ENCODE peak calls at places on chromosomes 1 and 21, in seven cellular contexts. One of them, this sample, is unnamed. For H3K4me1, the result is how much of the 10 kb centered on the place peaks cover.

GRCh38 chr1:7810395-7810794 is 26.3 kb downstream of the PER3 start:
- DNase-seq in left ventricle myocardium inferior: no peak
- DNase-seq in mesendoderm: peak
- DNase-seq in right atrium auricular region: no peak
- DNase-seq in K562: peak
- DNase-seq in GM23248: peak
- DNase-seq in H9: no peak
- DNase-seq in this sample: no peak

GRCh38 chr1:42937141-42937696 is 21.4 kb downstream of the SLC2A1 start:
- DNase-seq in K562: peak
- DNase-seq in GM23248: peak
- DNase-seq in right atrium auricular region: no peak
- DNase-seq in mesendoderm: no peak
- DNase-seq in H9: no peak
- DNase-seq in left ventricle myocardium inferior: no peak
- DNase-seq in this sample: no peak

GRCh38 chr1:233290609-233291008 is 4.9 kb downstream of the PCNX2 start:
- DNase-seq in left ventricle myocardium inferior: no peak
- DNase-seq in GM23248: no peak
- DNase-seq in mesendoderm: no peak
- DNase-seq in K562: no peak
- DNase-seq in right atrium auricular region: no peak
- DNase-seq in H9: no peak
- DNase-seq in this sample: no peak

GRCh38 chr21:45737485-45738166 is 94.1 kb downstream of the PCBP3 start:
- DNase-seq in GM23248: no peak
- DNase-seq in H9: no peak
- DNase-seq in K562: no peak
- DNase-seq in right atrium auricular region: no peak
- DNase-seq in left ventricle myocardium inferior: no peak
- DNase-seq in mesendoderm: no peak
- DNase-seq in this sample: no peak

GRCh38 chr1:229640455-229640854 is 14.4 kb downstream of the URB2 start:
- DNase-seq in H9: no peak
- DNase-seq in mesendoderm: no peak
- DNase-seq in right atrium auricular region: no peak
- DNase-seq in GM23248: no peak
- DNase-seq in K562: no peak
- DNase-seq in left ventricle myocardium inferior: no peak
- DNase-seq in this sample: no peak

GRCh38 chr1:151511636-151512215 is 539 bp downstream of the CGN start:
- DNase-seq in left ventricle myocardium inferior: no peak
- DNase-seq in mesendoderm: peak
- DNase-seq in K562: peak
- DNase-seq in right atrium auricular region: peak
- DNase-seq in H9: peak
- DNase-seq in GM23248: peak
- DNase-seq in this sample: peak

GRCh38 chr1:226541631-226542622 is 6.6 kb upstream of the STUM start:
- DNase-seq in mesendoderm: no peak
- DNase-seq in H9: no peak
- DNase-seq in K562: no peak
- DNase-seq in GM23248: no peak
- DNase-seq in left ventricle myocardium inferior: peak
- DNase-seq in right atrium auricular region: no peak
- DNase-seq in this sample: no peak

GRCh38 chr1:35443768-35444518 is 113.3 kb downstream of the KIAA0319L start:
- DNase-seq in GM23248: peak
- DNase-seq in left ventricle myocardium inferior: no peak
- DNase-seq in H9: peak
- DNase-seq in mesendoderm: peak
- DNase-seq in K562: peak
- DNase-seq in right atrium auricular region: no peak
- DNase-seq in this sample: peak

GRCh38 chr21:32726742-32727477 is 903 bp downstream of the SYNJ1 start:
- DNase-seq in GM23248: peak
- DNase-seq in H9: no peak
- DNase-seq in right atrium auricular region: no peak
- DNase-seq in K562: peak
- DNase-seq in mesendoderm: peak
- DNase-seq in left ventricle myocardium inferior: peak
- DNase-seq in this sample: peak

GRCh38 chr1:7177438-7178126 is 392.3 kb downstream of the CAMTA1 start:
- DNase-seq in GM23248: no peak
- DNase-seq in right atrium auricular region: no peak
- DNase-seq in H9: peak
- DNase-seq in left ventricle myocardium inferior: no peak
- DNase-seq in K562: no peak
- DNase-seq in mesendoderm: peak
- DNase-seq in this sample: no peak

GRCh38 chr1:39671793-39672550 is at the start of gene NT5C1A:
- DNase-seq in H9: peak
- DNase-seq in right atrium auricular region: no peak
- DNase-seq in mesendoderm: no peak
- DNase-seq in GM23248: peak
- DNase-seq in K562: no peak
- DNase-seq in left ventricle myocardium inferior: peak
- DNase-seq in this sample: no peak

GRCh38 chr1:241443561-241443960 is 76.0 kb downstream of the FH start:
- DNase-seq in mesendoderm: no peak
- DNase-seq in GM23248: no peak
- DNase-seq in left ventricle myocardium inferior: no peak
- DNase-seq in right atrium auricular region: no peak
- DNase-seq in K562: no peak
- DNase-seq in H9: no peak
- DNase-seq in this sample: no peak

GRCh38 chr1:225670356-225670755 is 17.4 kb upstream of the ENAH start:
- DNase-seq in left ventricle myocardium inferior: no peak
- DNase-seq in GM23248: no peak
- DNase-seq in H9: no peak
- DNase-seq in right atrium auricular region: no peak
- DNase-seq in mesendoderm: no peak
- DNase-seq in K562: no peak
- DNase-seq in this sample: no peak

GRCh38 chr1:67441739-67442286 is 11.6 kb upstream of the SERBP1 start:
- DNase-seq in H9: no peak
- DNase-seq in GM23248: no peak
- DNase-seq in left ventricle myocardium inferior: no peak
- DNase-seq in K562: no peak
- DNase-seq in right atrium auricular region: no peak
- DNase-seq in mesendoderm: no peak
- DNase-seq in this sample: no peak

GRCh38 chr1:204837440-204838084 is 33.1 kb upstream of the NFASC start:
- DNase-seq in GM23248: peak
- DNase-seq in left ventricle myocardium inferior: peak
- DNase-seq in H9: peak
- DNase-seq in mesendoderm: peak
- DNase-seq in K562: peak
- DNase-seq in right atrium auricular region: no peak
- DNase-seq in this sample: peak

GRCh38 chr1:958823-959729 is at the start of gene NOC2L:
- DNase-seq in mesendoderm: peak
- DNase-seq in H9: peak
- DNase-seq in left ventricle myocardium inferior: peak
- DNase-seq in GM23248: peak
- DNase-seq in K562: peak
- DNase-seq in right atrium auricular region: peak
- DNase-seq in this sample: peak

GRCh38 chr21:14453339-14453738 is 70.4 kb upstream of the HSPA13 start:
- DNase-seq in mesendoderm: no peak
- DNase-seq in H9: no peak
- DNase-seq in right atrium auricular region: no peak
- DNase-seq in GM23248: no peak
- DNase-seq in left ventricle myocardium inferior: no peak
- DNase-seq in K562: peak
- DNase-seq in this sample: no peak

GRCh38 chr1:205658943-205659581 is 21.2 kb downstream of the SLC45A3 start:
- DNase-seq in H9: peak
- DNase-seq in left ventricle myocardium inferior: peak
- DNase-seq in GM23248: peak
- DNase-seq in K562: peak
- DNase-seq in right atrium auricular region: peak
- DNase-seq in mesendoderm: peak
- DNase-seq in this sample: peak

GRCh38 chr1:9904571-9904970 is 5.5 kb downstream of the CTNNBIP1 start:
- DNase-seq in H9: no peak
- DNase-seq in right atrium auricular region: no peak
- DNase-seq in GM23248: peak
- DNase-seq in mesendoderm: no peak
- DNase-seq in K562: no peak
- DNase-seq in left ventricle myocardium inferior: no peak
- DNase-seq in this sample: no peak

GRCh38 chr1:7454895-7455784 is 316.0 kb upstream of the VAMP3 start:
- DNase-seq in left ventricle myocardium inferior: no peak
- DNase-seq in mesendoderm: no peak
- DNase-seq in K562: no peak
- DNase-seq in H9: no peak
- DNase-seq in GM23248: peak
- DNase-seq in right atrium auricular region: no peak
- DNase-seq in this sample: no peak

GRCh38 chr1:204420039-204421004 is 8.7 kb upstream of the PPP1R15B start:
- DNase-seq in right atrium auricular region: peak
- DNase-seq in GM23248: no peak
- DNase-seq in mesendoderm: peak
- DNase-seq in H9: no peak
- DNase-seq in K562: peak
- DNase-seq in left ventricle myocardium inferior: no peak
- DNase-seq in this sample: no peak

GRCh38 chr1:167625040-167625823 is 4.8 kb upstream of the RCSD1 start:
- DNase-seq in mesendoderm: no peak
- DNase-seq in H9: no peak
- DNase-seq in K562: no peak
- DNase-seq in left ventricle myocardium inferior: no peak
- DNase-seq in right atrium auricular region: no peak
- DNase-seq in GM23248: no peak
- DNase-seq in this sample: no peak
- H3K4me1 ChIP-seq in mesendoderm: under half
- H3K4me1 ChIP-seq in H9: under half
- H3K4me1 ChIP-seq in K562: half or more
- H3K4me1 ChIP-seq in left ventricle myocardium inferior: under half
- H3K4me1 ChIP-seq in right atrium auricular region: under half
- H3K4me1 ChIP-seq in GM23248: under half
- H3K4me1 ChIP-seq in this sample: half or more

GRCh38 chr1:181136738-181137122 is 48.2 kb downstream of the IER5 start:
- DNase-seq in GM23248: no peak
- DNase-seq in mesendoderm: no peak
- DNase-seq in K562: no peak
- DNase-seq in right atrium auricular region: no peak
- DNase-seq in left ventricle myocardium inferior: no peak
- DNase-seq in H9: no peak
- DNase-seq in this sample: no peak
- H3K4me1 ChIP-seq in GM23248: under half
- H3K4me1 ChIP-seq in mesendoderm: under half
- H3K4me1 ChIP-seq in K562: under half
- H3K4me1 ChIP-seq in right atrium auricular region: under half
- H3K4me1 ChIP-seq in left ventricle myocardium inferior: half or more
- H3K4me1 ChIP-seq in H9: under half
- H3K4me1 ChIP-seq in this sample: under half

DNA sequence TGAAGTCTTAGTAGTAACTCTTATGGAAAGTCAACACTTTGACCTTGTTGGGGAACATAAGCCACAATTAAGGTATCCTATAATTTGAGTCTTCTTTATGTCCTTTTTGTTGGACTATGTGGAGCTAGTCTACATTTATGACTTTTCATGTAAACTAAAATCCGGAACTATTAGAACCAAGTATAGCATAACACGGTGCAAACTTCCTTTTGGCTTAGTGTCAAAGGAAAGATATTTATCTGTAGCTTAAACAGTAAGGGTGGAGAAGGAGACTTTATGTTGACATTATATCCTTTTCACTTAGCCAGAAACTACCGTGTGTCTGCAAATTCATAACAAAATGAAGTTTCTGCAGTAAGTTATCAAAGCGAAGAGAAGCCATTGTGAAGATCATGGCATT is 7.3 kb downstream of the UAP1 start:
- DNase-seq in mesendoderm: no peak
- DNase-seq in K562: no peak
- DNase-seq in right atrium auricular region: no peak
- DNase-seq in GM23248: no peak
- DNase-seq in left ventricle myocardium inferior: no peak
- DNase-seq in H9: no peak
- DNase-seq in this sample: no peak
- H3K4me1 ChIP-seq in mesendoderm: under half
- H3K4me1 ChIP-seq in K562: under half
- H3K4me1 ChIP-seq in right atrium auricular region: under half
- H3K4me1 ChIP-seq in GM23248: half or more
- H3K4me1 ChIP-seq in left ventricle myocardium inferior: half or more
- H3K4me1 ChIP-seq in H9: under half
- H3K4me1 ChIP-seq in this sample: under half

GRCh38 chr1:109243860-109244552 is 5.3 kb upstream of the CELSR2 start:
- DNase-seq in left ventricle myocardium inferior: no peak
- DNase-seq in K562: no peak
- DNase-seq in right atrium auricular region: no peak
- DNase-seq in GM23248: no peak
- DNase-seq in mesendoderm: no peak
- DNase-seq in H9: peak
- DNase-seq in this sample: no peak
- H3K4me1 ChIP-seq in left ventricle myocardium inferior: under half
- H3K4me1 ChIP-seq in K562: under half
- H3K4me1 ChIP-seq in right atrium auricular region: under half
- H3K4me1 ChIP-seq in GM23248: under half
- H3K4me1 ChIP-seq in mesendoderm: under half
- H3K4me1 ChIP-seq in H9: under half
- H3K4me1 ChIP-seq in this sample: under half

DNA sequence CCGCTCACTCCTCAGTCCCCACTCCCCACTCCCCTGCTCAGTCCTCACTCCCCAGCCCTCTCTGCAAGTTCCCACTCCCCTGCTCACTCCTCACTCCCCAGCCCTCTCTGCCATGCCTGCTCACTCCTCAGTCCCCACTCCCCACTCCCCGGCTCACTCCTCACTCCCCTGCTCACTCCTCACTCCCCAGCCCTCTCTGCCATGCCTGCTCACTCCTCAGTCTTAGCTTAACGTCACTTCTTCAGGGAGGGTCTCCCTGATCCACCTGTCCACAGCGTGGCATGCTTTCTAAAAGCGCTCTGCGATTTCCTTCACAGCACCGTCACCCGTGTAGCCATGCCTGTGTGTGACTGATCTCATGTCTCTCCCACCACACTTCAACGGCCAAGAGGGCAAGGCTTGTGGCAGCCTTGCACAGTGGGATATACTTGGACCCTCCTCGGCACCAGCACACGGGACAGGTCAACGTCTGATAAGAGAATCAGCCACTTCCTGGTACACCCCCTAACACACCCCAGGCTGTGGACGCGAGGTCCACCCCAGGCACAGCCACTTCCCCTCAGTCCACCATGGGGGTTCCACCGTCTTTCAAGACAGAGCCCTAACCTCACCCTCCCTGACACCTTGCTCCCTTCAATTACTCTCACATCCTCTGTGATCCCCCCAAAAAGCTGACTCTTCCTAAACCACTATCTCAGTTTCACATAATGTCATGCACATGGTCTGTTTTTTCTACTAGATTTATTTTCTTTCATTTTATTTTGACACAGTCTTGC is 14.0 kb downstream of the PRDM15 start:
- DNase-seq in left ventricle myocardium inferior: no peak
- DNase-seq in GM23248: no peak
- DNase-seq in mesendoderm: peak
- DNase-seq in H9: no peak
- DNase-seq in K562: peak
- DNase-seq in right atrium auricular region: no peak
- DNase-seq in this sample: no peak
- H3K4me1 ChIP-seq in left ventricle myocardium inferior: under half
- H3K4me1 ChIP-seq in GM23248: under half
- H3K4me1 ChIP-seq in mesendoderm: under half
- H3K4me1 ChIP-seq in H9: under half
- H3K4me1 ChIP-seq in K562: under half
- H3K4me1 ChIP-seq in right atrium auricular region: under half
- H3K4me1 ChIP-seq in this sample: half or more